ENCODE peak calls at places on chromosome 19, in nine cellular contexts. X, E, B, D, F, M, A, K and G are unnamed samples.

GRCh38 chr19:33348301-33349010 is 25.1 kb upstream of the CEBPG start:
- DNase-seq in F (no peak), M (no peak), D (peak), B (no peak), E (no peak), A (no peak), K (peak), X (no peak), G (peak)

GRCh38 chr19:45097776-45098520 is 5.0 kb downstream of the PPP1R37 start:
- DNase-seq in X (peak), K (peak), E (no peak), B (peak), A (peak), F (no peak), M (no peak), D (peak), G (peak)

GRCh38 chr19:14648506-14648905 is 26.1 kb downstream of the ADGRE3 start:
- DNase-seq in M (no peak), B (no peak), D (no peak), E (no peak), A (no peak), K (no peak), F (no peak), X (no peak), G (no peak)

GRCh38 chr19:18292460-18292809 is 11.0 kb upstream of the JUND start:
- DNase-seq in F (peak), E (no peak), A (no peak), B (no peak), X (no peak), M (peak), K (no peak), D (peak), G (no peak)

GRCh38 chr19:51837145-51837544 is 42.2 kb downstream of the FPR3 start:
- DNase-seq in X (no peak), F (no peak), D (no peak), B (no peak), M (no peak), E (no peak), K (no peak), A (no peak), G (no peak)

GRCh38 chr19:1183543-1184172 is 9.6 kb upstream of the SBNO2 start:
- DNase-seq in K (no peak), D (peak), A (peak), X (no peak), E (no peak), M (no peak), B (no peak), F (no peak), G (peak)

GRCh38 chr19:5600797-5601196 is 21.8 kb downstream of the SAFB2 start:
- DNase-seq in D (no peak), A (no peak), M (no peak), K (no peak), B (no peak), X (no peak), F (no peak), E (no peak), G (no peak)

GRCh38 chr19:45615795-45616708 is 14.0 kb upstream of the GPR4 start:
- DNase-seq in K (peak), F (peak), B (peak), D (peak), X (peak), E (peak), A (peak), M (peak), G (peak)

GRCh38 chr19:12800873-12801465 is 631 bp downstream of the PRDX2 start:
- DNase-seq in F (no peak), D (no peak), X (no peak), K (no peak), B (no peak), A (peak), E (no peak), M (no peak), G (peak)

GRCh38 chr19:7682175-7682855 is 1.7 kb downstream of the TRAPPC5 start:
- DNase-seq in X (no peak), B (no peak), K (no peak), A (no peak), M (no peak), E (no peak), D (no peak), F (no peak), G (no peak)

GRCh38 chr19:33195711-33196347 is 1.7 kb downstream of the LRP3 start:
- DNase-seq in F (no peak), E (no peak), K (no peak), A (no peak), B (no peak), X (no peak), D (no peak), M (no peak), G (no peak)

GRCh38 chr19:50667177-50667758 is 18.0 kb downstream of the C19orf81 start:
- DNase-seq in X (no peak), B (no peak), F (no peak), M (no peak), A (no peak), D (no peak), E (no peak), K (no peak), G (no peak)

GRCh38 chr19:41999878-42000208 is 5.8 kb upstream of the ATP1A3 start:
- DNase-seq in D (no peak), A (no peak), K (no peak), M (no peak), B (no peak), X (no peak), F (no peak), E (no peak), G (no peak)

GRCh38 chr19:28492616-28493015 is 720.3 kb downstream of the UQCRFS1 start:
- DNase-seq in M (no peak), X (no peak), B (no peak), E (no peak), F (no peak), A (no peak), K (no peak), D (no peak), G (no peak)